ENCODE peak calls at places on chromosomes 5 and 9, in ten cellular contexts. T is IMR-90; U is fibroblast of lung; Z is stimulated activated CD4-positive, alpha-beta T cell treated with anti-CD3 and anti-CD28 coated beads, TNF-alpha, amount 100 ng/mL, for 4 hours; W is HuH-7.5; A is activated T-cell treated with anti-CD3 and anti-CD28 coated beads, Interleukin-2, amount 50 U/mL, for 24 hours; L is hippocampal formation; I is KBM-7; O is mucosa of descending colon; X is H7. F is an unnamed sample.

GRCh38 chr9:4604678-4605095 is 57.4 kb upstream of the PLPP6 start:
- DNase-seq in U (peak; percentile 66), A (peak; percentile 35), Z (peak; percentile 45), X (peak; percentile 65), I (peak; percentile 71), W (peak; percentile 22), O (no peak), T (peak; percentile 59), L (peak; percentile 31), F (peak; percentile 71)

GRCh38 chr5:141392429-141393198 is at the start of gene PCDHGA8:
- DNase-seq in A (no peak), Z (no peak), W (no peak), T (peak; percentile 49), L (no peak), U (peak; percentile 31), O (no peak), X (no peak), I (no peak), F (no peak)

GRCh38 chr9:106107716-106108115 is 413.4 kb downstream of the TMEM38B start:
- DNase-seq in W (no peak), T (no peak), U (no peak), A (no peak), L (no peak), O (no peak), Z (no peak), I (no peak), X (no peak), F (no peak)

GRCh38 chr9:133377721-133378216 is 1.6 kb downstream of the STKLD1 start:
- DNase-seq in Z (no peak), X (no peak), T (peak; percentile 17), O (no peak), U (no peak), A (no peak), I (no peak), W (no peak), L (no peak), F (no peak)

GRCh38 chr9:69332067-69332685 is 7.2 kb downstream of the ENTREP1 start:
- DNase-seq in A (no peak), Z (no peak), T (no peak), X (no peak), O (no peak), W (no peak), L (no peak), U (no peak), I (no peak), F (no peak)

GRCh38 chr9:80383347-80383746 is 811.6 kb downstream of the TLE4 start:
- DNase-seq in X (no peak), A (no peak), Z (no peak), O (no peak), U (peak; percentile 14), W (no peak), L (no peak), T (no peak), I (no peak), F (no peak)

GRCh38 chr9:87193925-87194380 is 246.6 kb upstream of the GAS1 start:
- DNase-seq in T (peak; percentile 94), O (no peak), L (no peak), W (no peak), I (no peak), X (no peak), A (no peak), U (peak; percentile 91), Z (no peak), F (no peak)

GRCh38 chr5:108521841-108522506 is 140.1 kb upstream of the FBXL17 start:
- DNase-seq in I (peak; percentile 61), Z (no peak), A (no peak), W (no peak), O (no peak), L (no peak), U (peak; percentile 75), X (peak; percentile 40), T (peak; percentile 72), F (no peak)

GRCh38 chr5:135944967-135945560 is 9.7 kb downstream of the LECT2 start:
- DNase-seq in L (peak; percentile 76), O (no peak), Z (peak; percentile 2), X (peak; percentile 56), A (no peak), T (peak; percentile 89), U (peak; percentile 94), W (peak; percentile 35), I (peak; percentile 58), F (no peak)

GRCh38 chr5:86881493-86882090 is 263.9 kb downstream of the COX7C start:
- DNase-seq in U (no peak), O (no peak), A (no peak), W (no peak), Z (no peak), T (no peak), L (no peak), I (no peak), X (no peak), F (no peak)

GRCh38 chr9:121350993-121351561 is 19.0 kb downstream of the STOM start:
- DNase-seq in T (peak; percentile 92), U (peak; percentile 95), W (no peak), X (no peak), Z (no peak), I (peak; percentile 56), O (no peak), A (no peak), L (peak; percentile 38), F (no peak)

GRCh38 chr5:159777049-159777448 is 139.2 kb upstream of the ADRA1B start:
- DNase-seq in A (no peak), U (no peak), O (no peak), T (peak; percentile 12), W (no peak), I (no peak), X (no peak), Z (no peak), L (peak; percentile 28), F (no peak)

GRCh38 chr5:57412010-57412409 is 70.6 kb downstream of the ACTBL2 start:
- DNase-seq in X (no peak), U (peak; percentile 96), A (no peak), T (peak; percentile 83), Z (no peak), O (no peak), W (no peak), L (no peak), I (no peak), F (no peak)

GRCh38 chr9:127706836-127707241 is at the start of gene CFAP157:
- DNase-seq in U (no peak), W (no peak), I (peak; percentile 28), X (peak; percentile 92), O (no peak), Z (no peak), T (no peak), L (no peak), A (no peak), F (no peak)

GRCh38 chr9:76302947-76303550 is 91.2 kb downstream of the RFK start:
- DNase-seq in O (no peak), A (no peak), U (peak; percentile 81), Z (no peak), T (peak; percentile 72), I (peak; percentile 46), W (peak; percentile 22), L (peak; percentile 66), X (peak; percentile 19), F (no peak)

GRCh38 chr5:43635374-43635773 is 32.4 kb downstream of the NNT start:
- DNase-seq in O (no peak), I (no peak), T (peak; percentile 52), U (no peak), A (no peak), W (no peak), X (no peak), Z (no peak), L (no peak), F (no peak)

GRCh38 chr5:111313017-111313724 is 89.0 kb downstream of the CAMK4 start:
- DNase-seq in O (no peak), L (no peak), X (no peak), T (peak; percentile 16), Z (no peak), I (no peak), A (no peak), U (no peak), W (no peak), F (no peak)

GRCh38 chr9:114263853-114264510 is 58.9 kb upstream of the ORM1 start:
- DNase-seq in L (no peak), Z (no peak), W (no peak), A (no peak), O (no peak), I (no peak), X (peak; percentile 92), T (no peak), U (no peak), F (no peak)

GRCh38 chr9:130991227-130992058 is 17.5 kb upstream of the LAMC3 start:
- DNase-seq in I (no peak), L (no peak), Z (no peak), O (peak; percentile 43), U (no peak), X (peak; percentile 88), T (no peak), W (no peak), A (no peak), F (no peak)

GRCh38 chr5:13957032-13957645 is 12.7 kb upstream of the DNAH5 start:
- DNase-seq in T (peak; percentile 78), A (no peak), Z (no peak), L (peak; percentile 81), U (peak; percentile 58), W (peak; percentile 7), X (peak; percentile 51), O (no peak), I (peak; percentile 60), F (no peak)

GRCh38 chr9:132804576-132805295 is 73.3 kb downstream of the AK8 start:
- DNase-seq in L (no peak), Z (no peak), W (no peak), X (no peak), O (no peak), A (no peak), T (no peak), I (peak; percentile 61), U (no peak), F (peak; percentile 35)

GRCh38 chr9:89461302-89461701 is 36.6 kb downstream of the SEMA4D start:
- DNase-seq in Z (no peak), W (no peak), T (peak; percentile 83), X (no peak), O (no peak), I (no peak), U (peak; percentile 41), A (no peak), L (no peak), F (no peak)

GRCh38 chr5:156149203-156149602 is 177.8 kb upstream of the SGCD start:
- DNase-seq in O (no peak), U (no peak), L (no peak), Z (no peak), W (no peak), X (no peak), I (no peak), T (peak; percentile 58), A (no peak), F (no peak)

GRCh38 chr9:107866912-107867311 is 377.3 kb upstream of the KLF4 start:
- DNase-seq in O (no peak), I (peak; percentile 40), L (no peak), U (peak; percentile 74), X (no peak), W (no peak), A (no peak), T (peak; percentile 23), Z (no peak), F (no peak)

GRCh38 chr5:142960309-142960696 is 190.1 kb downstream of the ARHGAP26 start:
- DNase-seq in O (no peak), U (peak; percentile 53), X (no peak), T (peak; percentile 86), I (no peak), L (no peak), W (no peak), A (no peak), Z (no peak), F (no peak)

GRCh38 chr9:4508246-4508906 is 18.1 kb downstream of the SLC1A1 start:
- DNase-seq in Z (no peak), X (no peak), A (no peak), W (no peak), O (no peak), I (no peak), U (no peak), L (no peak), T (peak; percentile 53), F (no peak)

GRCh38 chr5:33105521-33105941 is 335.2 kb upstream of the TARS1 start:
- DNase-seq in U (peak; percentile 57), A (no peak), X (no peak), Z (no peak), W (no peak), T (peak; percentile 82), I (no peak), O (no peak), L (no peak), F (no peak)

GRCh38 chr5:64914396-64914795 is 145.7 kb downstream of the CWC27 start:
- DNase-seq in O (no peak), A (no peak), W (no peak), L (no peak), U (no peak), X (no peak), I (no peak), T (peak; percentile 59), Z (no peak), F (no peak)